ENCODE peak calls at places on chromosomes 3 and 15, in five cellular contexts. M, Q, F, K and X are unnamed samples.

GRCh38 chr3:106421928-106422327 is 553.1 kb upstream of the CBLB start:
- DNase-seq in M (no peak), Q (peak; percentile 15), F (no peak), K (no peak), X (no peak)

GRCh38 chr15:92112180-92112579 is 258.7 kb downstream of the SLCO3A1 start:
- DNase-seq in M (no peak), Q (no peak), F (no peak), K (no peak), X (no peak)

GRCh38 chr15:31752363-31752762 is 278.0 kb upstream of the CHRNA7 start:
- DNase-seq in M (no peak), Q (no peak), F (no peak), K (no peak), X (no peak)

GRCh38 chr3:63349583-63350177 is 71.6 kb downstream of the SYNPR start:
- DNase-seq in M (peak; percentile 64), Q (peak; percentile 68), F (peak; percentile 60), K (no peak), X (no peak)

GRCh38 chr3:148790841-148791240 is 36.8 kb upstream of the CPB1 start:
- DNase-seq in M (no peak), Q (no peak), F (peak; percentile 22), K (no peak), X (no peak)

GRCh38 chr3:2950159-2950558 is 160.0 kb downstream of the IL5RA start:
- DNase-seq in M (no peak), Q (no peak), F (no peak), K (no peak), X (no peak)

GRCh38 chr3:184395320-184395660 is 15.4 kb downstream of the CHRD start:
- DNase-seq in M (peak; percentile 78), Q (no peak), F (no peak), K (no peak), X (no peak)

GRCh38 chr3:113051827-113052226 is 61.0 kb downstream of the GTPBP8 start:
- DNase-seq in M (no peak), Q (no peak), F (no peak), K (no peak), X (no peak)

GRCh38 chr15:59997070-59997701 is 6.9 kb upstream of the FOXB1 start:
- DNase-seq in M (no peak), Q (no peak), F (no peak), K (no peak), X (no peak)

GRCh38 chr15:60454824-60455223 is 24.1 kb downstream of the ICE2 start:
- DNase-seq in M (no peak), Q (no peak), F (no peak), K (no peak), X (no peak)

GRCh38 chr15:80475572-80475971 is 71.4 kb downstream of the ARNT2 start:
- DNase-seq in M (no peak), Q (no peak), F (no peak), K (no peak), X (no peak)
- TF ChIP-seq CTCF in M (no peak), Q (peak; percentile 31), F (peak; percentile 1), K (no peak), X (peak; percentile 61)

GRCh38 chr3:128408693-128409620 is 57.7 kb downstream of the DNAJB8 start:
- DNase-seq in M (peak; percentile 57), Q (no peak), F (peak; percentile 5), K (no peak), X (no peak)
- TF ChIP-seq CTCF in M (no peak), Q (no peak), F (no peak), K (no peak), X (peak; percentile 26)

GRCh38 chr3:25566358-25566920 is 98.3 kb downstream of the TOP2B start:
- DNase-seq in M (no peak), Q (peak; percentile 6), F (no peak), K (no peak), X (no peak)
- TF ChIP-seq CTCF in M (no peak), Q (no peak), F (no peak), K (no peak), X (peak; percentile 48)

GRCh38 chr3:67614195-67614594 is 40.2 kb downstream of the SUCLG2 start:
- DNase-seq in M (no peak), Q (no peak), F (no peak), K (no peak), X (no peak)
- TF ChIP-seq CTCF in M (no peak), Q (no peak), F (no peak), K (no peak), X (no peak)

GRCh38 chr15:50888054-50888453 is 20.4 kb upstream of the AP4E1 start:
- DNase-seq in M (no peak), Q (no peak), F (no peak), K (no peak), X (no peak)
- TF ChIP-seq CTCF in M (no peak), Q (no peak), F (no peak), K (no peak), X (no peak)

GRCh38 chr15:86336051-86336788 is 256.5 kb downstream of the AGBL1 start:
- DNase-seq in M (no peak), Q (no peak), F (no peak), K (no peak), X (no peak)
- TF ChIP-seq CTCF in M (no peak), Q (no peak), F (no peak), K (no peak), X (no peak)

GRCh38 chr3:194967126-194968117 is 281.7 kb downstream of the FAM43A start:
- DNase-seq in M (no peak), Q (no peak), F (no peak), K (no peak), X (peak; percentile 36)
- TF ChIP-seq CTCF in M (no peak), Q (no peak), F (no peak), K (no peak), X (no peak)

GRCh38 chr3:45443459-45443858 is 55.1 kb downstream of the LARS2 start:
- DNase-seq in M (no peak), Q (no peak), F (no peak), K (no peak), X (no peak)
- TF ChIP-seq CTCF in M (no peak), Q (no peak), F (no peak), K (no peak), X (no peak)

GRCh38 chr3:21893250-21893649 is 142.2 kb upstream of the ZNF385D start:
- DNase-seq in M (no peak), Q (no peak), F (no peak), K (no peak), X (no peak)

GRCh38 chr3:21888656-21889055 is 137.6 kb upstream of the ZNF385D start:
- DNase-seq in M (no peak), Q (no peak), F (no peak), K (no peak), X (no peak)

GRCh38 chr3:21892104-21892503 is 141.1 kb upstream of the ZNF385D start:
- DNase-seq in M (no peak), Q (no peak), F (no peak), K (no peak), X (no peak)

GRCh38 chr3:21889166-21889565 is 138.2 kb upstream of the ZNF385D start:
- DNase-seq in M (no peak), Q (no peak), F (no peak), K (no peak), X (no peak)

GRCh38 chr3:21894459-21895083 is 143.6 kb upstream of the ZNF385D start:
- DNase-seq in M (no peak), Q (no peak), F (no peak), K (no peak), X (no peak)
- TF ChIP-seq CTCF in M (peak; percentile 48), Q (peak; percentile 45), F (no peak), K (peak; percentile 34), X (peak; percentile 88)

GRCh38 chr3:102087236-102087635 is 237.9 kb downstream of the NFKBIZ start:
- DNase-seq in M (no peak), Q (no peak), F (no peak), K (no peak), X (no peak)
- TF ChIP-seq CTCF in M (no peak), Q (no peak), F (no peak), K (no peak), X (no peak)